ENCODE peak calls at places on chromosome 21, in seven cellular contexts. One of them, this sample, is unnamed.

GRCh38 chr21:22575165-22575584 is 1577.0 kb downstream of the NCAM2 start:
- DNase-seq in progenitor cell of endocrine pancreas: no peak
- DNase-seq in G401: no peak
- DNase-seq in activated T-cell treated with anti-CD3 and anti-CD28 coated beads, Interleukin-2, amount 50 U/mL, for 1 hour: no peak
- DNase-seq in hepatocyte: peak
- DNase-seq in substantia nigra: no peak
- DNase-seq in GM20000: no peak
- DNase-seq in this sample: no peak

GRCh38 chr21:36320421-36321324 is 676 bp downstream of the MORC3 start:
- DNase-seq in progenitor cell of endocrine pancreas: peak
- DNase-seq in G401: peak
- DNase-seq in activated T-cell treated with anti-CD3 and anti-CD28 coated beads, Interleukin-2, amount 50 U/mL, for 1 hour: no peak
- DNase-seq in hepatocyte: peak
- DNase-seq in substantia nigra: peak
- DNase-seq in GM20000: peak
- DNase-seq in this sample: no peak

GRCh38 chr21:38136201-38136600 is 120.6 kb upstream of the KCNJ15 start:
- DNase-seq in progenitor cell of endocrine pancreas: no peak
- DNase-seq in G401: no peak
- DNase-seq in activated T-cell treated with anti-CD3 and anti-CD28 coated beads, Interleukin-2, amount 50 U/mL, for 1 hour: no peak
- DNase-seq in hepatocyte: no peak
- DNase-seq in substantia nigra: no peak
- DNase-seq in GM20000: no peak
- DNase-seq in this sample: no peak

GRCh38 chr21:35202431-35202830 is 153.3 kb upstream of the RUNX1 start:
- DNase-seq in progenitor cell of endocrine pancreas: no peak
- DNase-seq in G401: no peak
- DNase-seq in activated T-cell treated with anti-CD3 and anti-CD28 coated beads, Interleukin-2, amount 50 U/mL, for 1 hour: no peak
- DNase-seq in hepatocyte: no peak
- DNase-seq in substantia nigra: no peak
- DNase-seq in GM20000: no peak
- DNase-seq in this sample: no peak

GRCh38 chr21:44703731-44704635 is 7.0 kb downstream of the KRTAP10-12 start:
- DNase-seq in progenitor cell of endocrine pancreas: no peak
- DNase-seq in G401: no peak
- DNase-seq in activated T-cell treated with anti-CD3 and anti-CD28 coated beads, Interleukin-2, amount 50 U/mL, for 1 hour: no peak
- DNase-seq in hepatocyte: no peak
- DNase-seq in substantia nigra: no peak
- DNase-seq in GM20000: peak
- DNase-seq in this sample: no peak

GRCh38 chr21:38597436-38597835 is 99.2 kb upstream of the ERG start:
- DNase-seq in progenitor cell of endocrine pancreas: no peak
- DNase-seq in G401: no peak
- DNase-seq in activated T-cell treated with anti-CD3 and anti-CD28 coated beads, Interleukin-2, amount 50 U/mL, for 1 hour: no peak
- DNase-seq in hepatocyte: no peak
- DNase-seq in substantia nigra: no peak
- DNase-seq in GM20000: no peak
- DNase-seq in this sample: no peak

GRCh38 chr21:43287111-43287973 is 118.5 kb downstream of the CRYAA start:
- DNase-seq in progenitor cell of endocrine pancreas: no peak
- DNase-seq in G401: no peak
- DNase-seq in activated T-cell treated with anti-CD3 and anti-CD28 coated beads, Interleukin-2, amount 50 U/mL, for 1 hour: no peak
- DNase-seq in hepatocyte: no peak
- DNase-seq in substantia nigra: no peak
- DNase-seq in GM20000: no peak
- DNase-seq in this sample: no peak

GRCh38 chr21:43306911-43307676 is 119.8 kb downstream of the SIK1 start:
- DNase-seq in progenitor cell of endocrine pancreas: no peak
- DNase-seq in G401: no peak
- DNase-seq in activated T-cell treated with anti-CD3 and anti-CD28 coated beads, Interleukin-2, amount 50 U/mL, for 1 hour: no peak
- DNase-seq in hepatocyte: peak
- DNase-seq in substantia nigra: no peak
- DNase-seq in GM20000: peak
- DNase-seq in this sample: peak

GRCh38 chr21:42552407-42553336 is 39.0 kb downstream of the SLC37A1 start:
- DNase-seq in progenitor cell of endocrine pancreas: no peak
- DNase-seq in G401: no peak
- DNase-seq in activated T-cell treated with anti-CD3 and anti-CD28 coated beads, Interleukin-2, amount 50 U/mL, for 1 hour: peak
- DNase-seq in hepatocyte: no peak
- DNase-seq in substantia nigra: no peak
- DNase-seq in GM20000: no peak
- DNase-seq in this sample: no peak

GRCh38 chr21:38662224-38662568 is 143.5 kb upstream of the ETS2 start:
- DNase-seq in progenitor cell of endocrine pancreas: no peak
- DNase-seq in G401: no peak
- DNase-seq in activated T-cell treated with anti-CD3 and anti-CD28 coated beads, Interleukin-2, amount 50 U/mL, for 1 hour: no peak
- DNase-seq in hepatocyte: no peak
- DNase-seq in substantia nigra: no peak
- DNase-seq in GM20000: no peak
- DNase-seq in this sample: no peak

GRCh38 chr21:44258056-44258725 is 3.5 kb downstream of the DNMT3L start:
- DNase-seq in progenitor cell of endocrine pancreas: no peak
- DNase-seq in G401: no peak
- DNase-seq in activated T-cell treated with anti-CD3 and anti-CD28 coated beads, Interleukin-2, amount 50 U/mL, for 1 hour: no peak
- DNase-seq in hepatocyte: no peak
- DNase-seq in substantia nigra: no peak
- DNase-seq in GM20000: no peak
- DNase-seq in this sample: no peak

GRCh38 chr21:42112857-42113256 is 41.7 kb downstream of the UMODL1 start:
- DNase-seq in progenitor cell of endocrine pancreas: no peak
- DNase-seq in G401: peak
- DNase-seq in activated T-cell treated with anti-CD3 and anti-CD28 coated beads, Interleukin-2, amount 50 U/mL, for 1 hour: no peak
- DNase-seq in hepatocyte: peak
- DNase-seq in substantia nigra: no peak
- DNase-seq in GM20000: no peak
- DNase-seq in this sample: no peak

GRCh38 chr21:15221799-15222386 is 157.1 kb upstream of the NRIP1 start:
- DNase-seq in progenitor cell of endocrine pancreas: no peak
- DNase-seq in G401: no peak
- DNase-seq in activated T-cell treated with anti-CD3 and anti-CD28 coated beads, Interleukin-2, amount 50 U/mL, for 1 hour: no peak
- DNase-seq in hepatocyte: peak
- DNase-seq in substantia nigra: no peak
- DNase-seq in GM20000: no peak
- DNase-seq in this sample: peak

GRCh38 chr21:27333091-27333490 is 366.2 kb upstream of the ADAMTS5 start:
- DNase-seq in progenitor cell of endocrine pancreas: no peak
- DNase-seq in G401: no peak
- DNase-seq in activated T-cell treated with anti-CD3 and anti-CD28 coated beads, Interleukin-2, amount 50 U/mL, for 1 hour: no peak
- DNase-seq in hepatocyte: no peak
- DNase-seq in substantia nigra: no peak
- DNase-seq in GM20000: no peak
- DNase-seq in this sample: no peak

GRCh38 chr21:44454747-44455523 is at the start of gene LRRC3:
- DNase-seq in progenitor cell of endocrine pancreas: peak
- DNase-seq in G401: peak
- DNase-seq in activated T-cell treated with anti-CD3 and anti-CD28 coated beads, Interleukin-2, amount 50 U/mL, for 1 hour: peak
- DNase-seq in hepatocyte: peak
- DNase-seq in substantia nigra: no peak
- DNase-seq in GM20000: peak
- DNase-seq in this sample: peak

GRCh38 chr21:35222021-35222420 is 172.9 kb upstream of the RUNX1 start:
- DNase-seq in progenitor cell of endocrine pancreas: no peak
- DNase-seq in G401: no peak
- DNase-seq in activated T-cell treated with anti-CD3 and anti-CD28 coated beads, Interleukin-2, amount 50 U/mL, for 1 hour: no peak
- DNase-seq in hepatocyte: no peak
- DNase-seq in substantia nigra: no peak
- DNase-seq in GM20000: no peak
- DNase-seq in this sample: no peak

GRCh38 chr21:43608225-43608624 is 51.1 kb downstream of the HSF2BP start:
- DNase-seq in progenitor cell of endocrine pancreas: no peak
- DNase-seq in G401: no peak
- DNase-seq in activated T-cell treated with anti-CD3 and anti-CD28 coated beads, Interleukin-2, amount 50 U/mL, for 1 hour: no peak
- DNase-seq in hepatocyte: no peak
- DNase-seq in substantia nigra: no peak
- DNase-seq in GM20000: no peak
- DNase-seq in this sample: no peak

GRCh38 chr21:16454371-16454770 is 724.6 kb downstream of the USP25 start:
- DNase-seq in progenitor cell of endocrine pancreas: no peak
- DNase-seq in G401: peak
- DNase-seq in activated T-cell treated with anti-CD3 and anti-CD28 coated beads, Interleukin-2, amount 50 U/mL, for 1 hour: no peak
- DNase-seq in hepatocyte: no peak
- DNase-seq in substantia nigra: no peak
- DNase-seq in GM20000: no peak
- DNase-seq in this sample: no peak

GRCh38 chr21:42459065-42459430 is 37.0 kb downstream of the RSPH1 start:
- DNase-seq in progenitor cell of endocrine pancreas: no peak
- DNase-seq in G401: no peak
- DNase-seq in activated T-cell treated with anti-CD3 and anti-CD28 coated beads, Interleukin-2, amount 50 U/mL, for 1 hour: no peak
- DNase-seq in hepatocyte: peak
- DNase-seq in substantia nigra: no peak
- DNase-seq in GM20000: no peak
- DNase-seq in this sample: no peak

GRCh38 chr21:32717851-32718316 is 9.9 kb downstream of the SYNJ1 start:
- DNase-seq in progenitor cell of endocrine pancreas: no peak
- DNase-seq in G401: no peak
- DNase-seq in activated T-cell treated with anti-CD3 and anti-CD28 coated beads, Interleukin-2, amount 50 U/mL, for 1 hour: no peak
- DNase-seq in hepatocyte: no peak
- DNase-seq in substantia nigra: no peak
- DNase-seq in GM20000: no peak
- DNase-seq in this sample: no peak